ENCODE peak calls at places on chromosomes 1 and 21, in six cellular contexts. J is psoas muscle, S is epithelial cell of esophagus, Q is neural crest cell, A is spleen, F is stomach. B is an unnamed sample.

GRCh38 chr1:211833174-211833820 is 2.7 kb upstream of the LPGAT1 start:
- DNase-seq in J (no peak), F (no peak), Q (no peak), A (no peak), S (no peak), B (no peak)

GRCh38 chr1:31005617-31006166 is 59.8 kb downstream of the PUM1 start:
- DNase-seq in F (no peak), Q (no peak), A (no peak), J (no peak), S (no peak), B (no peak)

GRCh38 chr1:72435025-72435424 is 152.7 kb upstream of the NEGR1 start:
- DNase-seq in J (no peak), S (peak; percentile 14), A (no peak), Q (no peak), F (no peak), B (peak; percentile 17)

GRCh38 chr1:61400131-61400530 is 317.8 kb downstream of the NFIA start:
- DNase-seq in Q (no peak), F (no peak), J (no peak), A (no peak), S (peak; percentile 4), B (no peak)

GRCh38 chr1:109627692-109628399 is 8.2 kb downstream of the AMPD2 start:
- DNase-seq in Q (no peak), S (no peak), F (no peak), A (no peak), J (no peak), B (no peak)

GRCh38 chr1:48250572-48250971 is 28.1 kb downstream of the SLC5A9 start:
- DNase-seq in J (no peak), S (no peak), Q (no peak), A (no peak), F (peak; percentile 40), B (no peak)

GRCh38 chr1:32361674-32362473 is 411 bp downstream of the FAM229A start:
- DNase-seq in Q (peak; percentile 53), J (peak; percentile 64), F (peak; percentile 49), S (peak; percentile 37), A (peak; percentile 83), B (peak; percentile 42)

GRCh38 chr1:9852410-9853301 is 28.9 kb upstream of the CLSTN1 start:
- DNase-seq in F (no peak), A (no peak), J (no peak), Q (no peak), S (peak; percentile 84), B (peak; percentile 90)

GRCh38 chr1:46098043-46098712 is 34.3 kb downstream of the PIK3R3 start:
- DNase-seq in Q (no peak), A (no peak), F (no peak), J (no peak), S (no peak), B (no peak)

GRCh38 chr21:43956019-43956666 is 56.0 kb upstream of the TRAPPC10 start:
- DNase-seq in S (no peak), A (no peak), J (peak; percentile 8), F (no peak), Q (no peak), B (no peak)

GRCh38 chr1:16386454-16387113 is 19.5 kb downstream of the SZRD1 start:
- DNase-seq in J (peak; percentile 55), F (no peak), S (peak; percentile 81), Q (no peak), A (no peak), B (peak; percentile 81)

GRCh38 chr1:47333578-47333921 is at the start of gene CMPK1:
- DNase-seq in Q (no peak), J (peak; percentile 85), S (peak; percentile 86), A (peak; percentile 96), F (peak; percentile 84), B (peak; percentile 89)

GRCh38 chr1:156936721-156937220 is 16.3 kb downstream of the LRRC71 start:
- DNase-seq in A (no peak), S (no peak), F (no peak), J (no peak), Q (no peak), B (no peak)

GRCh38 chr1:48572632-48573258 is 100.7 kb upstream of the SPATA6 start:
- DNase-seq in F (peak; percentile 47), Q (peak; percentile 64), A (peak; percentile 80), J (peak; percentile 19), S (peak; percentile 63), B (peak; percentile 49)

GRCh38 chr1:117164209-117164608 is 42.7 kb upstream of the TRIM45 start:
- DNase-seq in J (no peak), S (no peak), Q (no peak), A (no peak), F (no peak), B (no peak)

GRCh38 chr1:226100436-226101347 is 38.2 kb downstream of the H3-3A start:
- DNase-seq in Q (no peak), J (peak; percentile 35), A (peak; percentile 73), S (peak; percentile 74), F (peak; percentile 42), B (peak; percentile 73)

GRCh38 chr1:228152918-228153258 is 3.2 kb downstream of the GJC2 start:
- DNase-seq in Q (no peak), F (no peak), A (peak; percentile 72), J (no peak), S (no peak), B (no peak)

GRCh38 chr21:39972976-39973375 is 105.7 kb downstream of the PCP4 start:
- DNase-seq in Q (no peak), A (no peak), F (no peak), S (no peak), J (no peak), B (no peak)

GRCh38 chr21:36203603-36203889 is 46.9 kb downstream of the DOP1B start:
- DNase-seq in A (no peak), S (peak; percentile 94), J (no peak), Q (no peak), F (peak; percentile 43), B (peak; percentile 74)

GRCh38 chr1:152440635-152441471 is 26.8 kb upstream of the CRNN start:
- DNase-seq in S (peak; percentile 81), J (peak; percentile 51), Q (no peak), F (peak; percentile 73), A (peak; percentile 88), B (peak; percentile 76)

GRCh38 chr21:46080171-46081021 is 17.5 kb upstream of the COL6A2 start:
- DNase-seq in J (peak; percentile 52), S (no peak), F (peak; percentile 24), Q (no peak), A (peak; percentile 71), B (no peak)

GRCh38 chr1:171137580-171137979 is 46.9 kb downstream of the FMO3 start:
- DNase-seq in S (no peak), Q (no peak), J (no peak), A (no peak), F (no peak), B (peak; percentile 71)

GRCh38 chr21:29403922-29404538 is 105.3 kb downstream of the BACH1 start:
- DNase-seq in Q (no peak), S (peak; percentile 79), J (no peak), A (peak; percentile 77), F (no peak), B (no peak)

GRCh38 chr1:180157108-180157507 is 2.4 kb downstream of the QSOX1 start:
- DNase-seq in S (no peak), A (no peak), Q (no peak), J (no peak), F (no peak), B (peak; percentile 38)

GRCh38 chr1:91567583-91567982 is 66.9 kb downstream of the CDC7 start:
- DNase-seq in A (no peak), F (no peak), S (peak; percentile 46), Q (no peak), J (no peak), B (no peak)

GRCh38 chr1:27992271-27992670 is 32.5 kb downstream of the XKR8 start:
- DNase-seq in S (no peak), Q (no peak), F (no peak), A (peak; percentile 87), J (no peak), B (peak; percentile 21)

GRCh38 chr1:192167941-192168685 is 9.9 kb downstream of the RGS18 start:
- DNase-seq in A (no peak), F (no peak), J (no peak), S (peak; percentile 62), Q (no peak), B (peak; percentile 54)

GRCh38 chr1:170664828-170665617 is 1.1 kb downstream of the PRRX1 start:
- DNase-seq in J (peak; percentile 63), Q (no peak), S (peak; percentile 18), F (no peak), A (no peak), B (peak; percentile 69)

GRCh38 chr1:198367296-198367695 is 173.2 kb downstream of the ATP6V1G3 start:
- DNase-seq in F (no peak), S (no peak), Q (no peak), J (no peak), A (no peak), B (no peak)
- TF ChIP-seq CTCF in F (no peak), S (no peak), Q (no peak), J (no peak), A (no peak), B (no peak)

DNA sequence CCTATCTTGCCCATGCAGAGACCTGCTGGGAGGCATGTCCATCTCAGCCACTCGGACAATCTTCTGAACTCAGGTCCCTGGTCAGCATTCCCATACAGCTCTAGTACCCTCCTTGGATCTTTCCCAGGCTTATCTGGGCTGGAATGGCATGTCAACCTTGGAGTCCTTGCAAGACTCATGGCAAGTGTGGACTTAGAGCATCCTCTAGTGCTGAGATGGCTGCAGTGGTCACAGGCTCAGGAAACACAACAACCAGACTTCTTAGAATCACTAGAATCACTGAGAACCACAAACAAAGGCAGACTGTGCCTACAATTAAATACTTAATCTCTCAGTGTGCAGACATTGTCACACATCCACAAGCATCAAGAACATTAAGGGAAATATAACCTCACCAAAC is 73.1 kb upstream of the TSHB start:
- DNase-seq in F (no peak), S (peak; percentile 70), Q (no peak), J (no peak), A (no peak), B (peak; percentile 26)
- TF ChIP-seq CTCF in F (no peak), S (peak; percentile 87), Q (peak; percentile 41), J (peak; percentile 33), A (no peak), B (no peak)

GRCh38 chr1:50189369-50189768 is 80.6 kb downstream of the ELAVL4 start:
- DNase-seq in Q (no peak), J (no peak), A (no peak), S (no peak), F (no peak), B (no peak)
- TF ChIP-seq CTCF in Q (no peak), J (no peak), A (no peak), S (no peak), F (no peak), B (no peak)

DNA sequence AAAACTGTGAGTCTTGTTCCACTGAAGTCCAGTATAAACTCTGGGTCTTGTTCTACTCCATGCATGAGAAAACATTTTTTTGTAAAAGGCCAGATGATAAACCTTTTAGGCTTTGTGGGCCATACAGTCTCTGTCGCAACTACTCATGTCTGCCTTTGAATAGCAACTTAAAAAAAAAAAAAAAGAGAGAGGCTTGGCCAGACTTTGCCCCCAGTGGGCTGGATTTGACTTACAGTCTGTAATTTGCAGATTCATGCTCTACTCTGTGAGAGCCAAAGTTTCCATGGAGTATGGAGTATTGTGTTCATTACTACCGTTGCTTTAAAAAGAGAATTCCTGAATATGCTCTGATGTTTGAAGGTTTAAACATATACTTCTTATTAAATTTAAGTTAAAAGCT is 654.9 kb upstream of the PKN2 start:
- DNase-seq in Q (no peak), A (no peak), F (no peak), S (no peak), J (no peak), B (peak; percentile 40)
- TF ChIP-seq CTCF in Q (no peak), A (no peak), F (no peak), S (no peak), J (no peak), B (no peak)

B was measured in fibroblast of pulmonary artery.